ENCODE peak calls at places on chromosomes 3 and 15, in four cellular contexts. Q is astrocyte of the spinal cord, W is left ventricle myocardium inferior, D is mammary epithelial cell. K is an unnamed sample.

GRCh38 chr3:98534168-98534567 is 2.4 kb downstream of the GPR15 start:
- DNase-seq in Q (no peak), W (no peak), D (no peak), K (no peak)

GRCh38 chr15:66072616-66073361 is 180.8 kb downstream of the MEGF11 start:
- DNase-seq in Q (no peak), W (no peak), D (no peak), K (no peak)

GRCh38 chr3:42500091-42500490 is 2.4 kb upstream of the VIPR1 start:
- DNase-seq in Q (no peak), W (no peak), D (no peak), K (no peak)

GRCh38 chr15:98809273-98809672 is 160.9 kb downstream of the IGF1R start:
- DNase-seq in Q (no peak), W (peak; percentile 32), D (no peak), K (no peak)

GRCh38 chr3:127458698-127459097 is 131.8 kb downstream of the TPRA1 start:
- DNase-seq in Q (no peak), W (no peak), D (no peak), K (peak; percentile 19)

GRCh38 chr3:171396048-171396447 is 64.2 kb downstream of the TNIK start:
- DNase-seq in Q (peak; percentile 38), W (no peak), D (no peak), K (peak; percentile 68)

GRCh38 chr15:67093146-67093874 is 27.9 kb downstream of the SMAD3 start:
- DNase-seq in Q (no peak), W (peak; percentile 36), D (no peak), K (no peak)

GRCh38 chr15:38010390-38010789 is 76.0 kb downstream of the TMCO5A start:
- DNase-seq in Q (peak; percentile 29), W (no peak), D (no peak), K (no peak)

GRCh38 chr3:132595036-132595435 is 2.0 kb upstream of the ACKR4 start:
- DNase-seq in Q (peak; percentile 41), W (no peak), D (peak; percentile 57), K (peak; percentile 71)

GRCh38 chr3:126392246-126392645 is 2.5 kb upstream of the CFAP100 start:
- DNase-seq in Q (no peak), W (no peak), D (no peak), K (no peak)

DNA sequence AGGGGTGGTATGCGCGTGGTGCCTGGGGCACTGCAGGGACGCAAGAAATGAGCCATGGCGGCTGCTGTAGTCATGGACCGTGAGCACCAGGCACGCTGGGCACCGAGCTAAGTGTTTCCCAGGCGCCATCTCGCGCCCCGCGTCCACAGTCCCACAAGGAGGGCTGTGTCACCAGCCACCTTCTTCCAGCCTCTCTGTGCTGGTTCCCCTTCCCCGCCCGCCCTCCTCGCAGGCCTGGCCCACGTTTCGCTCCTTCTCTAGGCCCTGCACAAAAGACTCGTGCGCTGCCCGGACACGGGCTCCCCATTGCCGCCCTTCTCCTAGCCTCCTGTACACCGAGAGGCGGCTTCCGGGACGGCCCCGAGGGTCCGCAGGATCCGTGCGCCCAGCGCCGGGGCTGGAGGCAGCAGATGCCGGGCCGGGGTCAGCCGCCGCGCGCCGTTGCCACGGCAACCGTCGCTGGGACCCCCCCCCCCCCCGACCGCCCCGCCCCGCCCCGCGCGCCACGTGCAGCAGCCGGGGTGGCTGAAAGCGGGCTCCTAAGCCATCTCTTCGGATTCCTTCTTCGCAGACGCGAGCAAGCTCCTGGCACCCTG is 113.4 kb downstream of the SRGAP3 start:
- DNase-seq in Q (no peak), W (peak; percentile 25), D (no peak), K (no peak)
- H3K4me3 ChIP-seq in Q (peak overlapping the region; percentile 18), W (peak overlapping the region; percentile 66), D (no peak overlapping the region), K (no peak overlapping the region)

DNA sequence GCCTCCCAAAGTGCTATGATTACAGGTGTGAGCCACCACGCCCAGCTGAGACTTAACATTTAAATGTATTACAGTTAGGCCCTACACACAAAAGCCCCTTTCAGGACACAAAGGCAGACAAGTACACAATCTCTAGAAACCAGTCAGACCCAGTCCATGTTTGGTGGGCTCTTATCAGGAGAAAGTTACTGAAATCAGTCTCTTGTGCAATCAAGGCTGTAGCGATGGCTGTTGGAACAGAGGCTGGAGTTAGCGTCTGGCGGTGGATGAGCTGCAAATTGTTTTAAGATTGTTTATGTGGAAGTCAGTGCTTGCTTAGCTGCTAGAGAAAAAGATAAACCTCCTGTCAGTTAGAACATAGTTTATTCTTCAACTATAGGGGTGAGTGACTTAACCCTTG is 89.5 kb upstream of the SNRPN start:
- DNase-seq in Q (no peak), W (no peak), D (no peak), K (no peak)
- H3K4me3 ChIP-seq in Q (no peak overlapping the region), W (no peak overlapping the region), D (no peak overlapping the region), K (no peak overlapping the region)

GRCh38 chr15:51732661-51733060 is 4.8 kb downstream of the LYSMD2 start:
- DNase-seq in Q (no peak), W (no peak), D (no peak), K (no peak)
- H3K4me3 ChIP-seq in Q (no peak overlapping the region), W (no peak overlapping the region), D (no peak overlapping the region), K (no peak overlapping the region)

GRCh38 chr15:75204340-75205063 is 2.8 kb downstream of the C15orf39 start:
- DNase-seq in Q (peak; percentile 89), W (peak; percentile 94), D (peak; percentile 89), K (peak; percentile 90)
- H3K4me3 ChIP-seq in Q (no peak overlapping the region), W (peak overlapping the region; percentile 100), D (no peak overlapping the region), K (peak overlapping the region; percentile 93)

GRCh38 chr15:85616549-85616948 is 178.2 kb downstream of the KLHL25 start:
- DNase-seq in Q (no peak), W (no peak), D (no peak), K (peak; percentile 40)

GRCh38 chr15:85620321-85621044 is 174.2 kb downstream of the KLHL25 start:
- DNase-seq in Q (peak; percentile 50), W (no peak), D (peak; percentile 40), K (peak; percentile 82)

GRCh38 chr15:85621096-85621495 is 173.6 kb downstream of the KLHL25 start:
- DNase-seq in Q (no peak), W (no peak), D (no peak), K (no peak)

GRCh38 chr15:85615930-85616329 is 178.8 kb downstream of the KLHL25 start:
- DNase-seq in Q (peak; percentile 59), W (no peak), D (peak; percentile 84), K (peak; percentile 71)

DNA sequence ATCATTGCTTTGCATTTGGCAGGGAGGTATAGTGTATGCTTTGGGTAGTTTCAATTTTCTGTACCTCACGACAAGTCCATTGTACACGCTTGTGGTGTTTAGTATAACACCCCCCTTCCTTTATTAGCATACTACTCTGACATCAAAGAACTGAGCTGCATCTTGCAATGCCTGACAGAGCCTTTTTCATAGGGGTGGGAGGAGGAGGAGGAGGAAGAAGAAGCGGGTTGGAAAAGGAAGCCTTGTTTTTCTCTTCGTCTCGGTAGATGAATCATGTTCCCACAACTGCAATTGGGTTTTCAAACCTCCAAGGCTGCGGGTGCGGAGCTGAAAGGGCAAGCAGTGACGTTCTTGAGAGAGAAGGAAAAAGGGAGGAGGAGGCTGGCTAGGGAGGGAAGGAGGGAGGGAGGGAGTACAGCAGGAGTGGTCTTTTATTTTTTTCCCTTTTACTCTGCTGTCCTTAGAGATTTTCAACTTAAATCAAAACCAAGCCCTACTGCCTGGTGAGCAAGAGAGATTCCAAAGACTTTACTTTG is 175.7 kb downstream of the KLHL25 start:
- DNase-seq in Q (peak; percentile 99), W (peak; percentile 74), D (peak; percentile 98), K (peak; percentile 99)
- H3K4me3 ChIP-seq in Q (peak overlapping the region; percentile 57), W (peak overlapping the region; percentile 65), D (peak overlapping the region; percentile 43), K (peak overlapping the region; percentile 66)

DNA sequence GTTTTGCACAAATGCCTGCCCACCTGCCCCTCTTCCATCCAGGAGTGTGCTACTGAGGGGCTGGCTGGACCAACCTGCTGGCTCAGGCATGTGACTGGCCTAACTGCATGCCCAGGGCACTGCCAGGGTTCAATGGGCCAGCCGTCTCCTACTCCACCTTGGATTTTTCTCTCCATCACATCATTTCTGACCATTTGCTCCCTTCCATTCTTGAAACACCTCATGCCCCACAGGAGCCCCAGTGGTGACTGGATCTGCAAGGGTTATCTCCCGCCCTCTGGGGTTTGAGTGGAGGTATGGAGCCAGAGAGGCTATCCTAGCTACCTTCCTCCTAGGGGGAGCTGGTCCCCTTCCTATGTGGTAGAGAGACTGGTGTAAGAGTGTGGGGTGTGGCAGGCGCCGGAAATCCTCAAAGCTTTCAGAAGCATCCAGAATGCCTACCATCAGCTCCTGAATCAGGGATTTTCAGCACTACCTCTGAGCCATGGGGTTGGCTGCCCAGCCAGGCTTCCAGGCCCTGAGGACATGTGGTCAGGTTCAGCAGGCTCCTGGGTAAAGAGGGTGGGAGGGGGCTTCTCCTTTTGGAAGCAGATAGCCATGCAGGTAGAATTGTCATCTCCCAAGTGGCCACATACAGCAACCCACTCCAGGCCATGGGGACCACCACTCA is 2.9 kb upstream of the MANF start:
- DNase-seq in Q (no peak), W (no peak), D (no peak), K (no peak)
- H3K4me3 ChIP-seq in Q (no peak overlapping the region), W (no peak overlapping the region), D (no peak overlapping the region), K (no peak overlapping the region)

DNA sequence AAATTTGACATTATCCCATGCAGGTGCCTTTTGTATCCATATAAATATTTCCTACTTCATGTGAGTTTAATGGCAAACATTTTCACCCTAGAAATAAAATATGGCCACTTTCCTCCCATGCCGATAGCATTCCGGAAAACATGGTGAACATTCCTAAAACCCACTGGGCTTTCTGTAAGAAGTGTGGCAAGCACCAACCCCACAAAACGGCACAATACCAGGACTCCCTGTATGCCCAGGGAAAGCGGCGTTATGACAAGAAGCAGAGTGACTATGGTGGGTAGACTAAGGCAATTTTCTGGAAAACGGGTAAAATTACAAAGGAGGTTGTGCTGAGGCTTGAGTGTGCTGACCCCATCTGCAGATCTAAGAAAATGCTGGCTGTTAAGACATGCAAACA is 7.6 kb downstream of the ANXA2 start:
- DNase-seq in Q (peak; percentile 5), W (no peak), D (no peak), K (no peak)
- H3K4me3 ChIP-seq in Q (peak overlapping the region; percentile 17), W (peak overlapping the region; percentile 88), D (no peak overlapping the region), K (peak overlapping the region; percentile 34)

K was measured in fibroblast of pulmonary artery.